ENCODE peak calls at places on chromosomes 13 and 19, in six cellular contexts. K is vagina, M is body of pancreas, A is ovary, S is HepG2, U is heart left ventricle. N is an unnamed sample.

GRCh38 chr19:55146648-55147218 is 2.3 kb downstream of the TNNT1 start:
- DNase-seq in K (no peak), M (no peak), A (no peak), S (peak; percentile 25), U (no peak), N (no peak)

GRCh38 chr13:110262494-110262893 is 44.5 kb downstream of the COL4A1 start:
- DNase-seq in K (no peak), M (no peak), A (no peak), S (no peak), U (no peak), N (no peak)

GRCh38 chr19:48715681-48716171 is 3.8 kb downstream of the MAMSTR start:
- DNase-seq in K (no peak), M (no peak), A (peak; percentile 54), S (no peak), U (peak; percentile 39), N (no peak)

GRCh38 chr13:48154671-48155070 is 59.8 kb upstream of the MED4 start:
- DNase-seq in K (no peak), M (no peak), A (no peak), S (peak; percentile 19), U (no peak), N (no peak)

GRCh38 chr19:7792286-7792685 is 29.2 kb downstream of the CLEC4M start:
- DNase-seq in K (no peak), M (no peak), A (no peak), S (no peak), U (no peak), N (no peak)

GRCh38 chr13:35766663-35767062 is 290.2 kb upstream of the MAB21L1 start:
- DNase-seq in K (no peak), M (no peak), A (no peak), S (no peak), U (no peak), N (no peak)

GRCh38 chr13:47211106-47211505 is 314.3 kb upstream of the HTR2A start:
- DNase-seq in K (no peak), M (no peak), A (no peak), S (no peak), U (no peak), N (no peak)

GRCh38 chr19:848457-848921 is 3.6 kb upstream of the ELANE start:
- DNase-seq in K (no peak), M (no peak), A (peak; percentile 28), S (no peak), U (no peak), N (no peak)

GRCh38 chr13:49063526-49063925 is 87.8 kb downstream of the FNDC3A start:
- DNase-seq in K (no peak), M (no peak), A (no peak), S (no peak), U (no peak), N (peak; percentile 39)

GRCh38 chr13:36193151-36193855 is 21.1 kb downstream of the SOHLH2 start:
- DNase-seq in K (no peak), M (no peak), A (no peak), S (no peak), U (no peak), N (no peak)

GRCh38 chr19:17281391-17282304 is at the start of gene ANKLE1:
- DNase-seq in K (no peak), M (no peak), A (no peak), S (no peak), U (no peak), N (peak; percentile 98)

GRCh38 chr19:19040417-19040816 is 7.0 kb downstream of the ARMC6 start:
- DNase-seq in K (no peak), M (peak; percentile 80), A (peak; percentile 75), S (peak; percentile 76), U (peak; percentile 53), N (no peak)

GRCh38 chr13:61136101-61136500 is 279.5 kb downstream of the PCDH20 start:
- DNase-seq in K (no peak), M (no peak), A (no peak), S (no peak), U (no peak), N (no peak)

GRCh38 chr13:112735791-112736190 is 46.0 kb downstream of the ATP11A start:
- DNase-seq in K (no peak), M (no peak), A (no peak), S (no peak), U (no peak), N (no peak)

DNA sequence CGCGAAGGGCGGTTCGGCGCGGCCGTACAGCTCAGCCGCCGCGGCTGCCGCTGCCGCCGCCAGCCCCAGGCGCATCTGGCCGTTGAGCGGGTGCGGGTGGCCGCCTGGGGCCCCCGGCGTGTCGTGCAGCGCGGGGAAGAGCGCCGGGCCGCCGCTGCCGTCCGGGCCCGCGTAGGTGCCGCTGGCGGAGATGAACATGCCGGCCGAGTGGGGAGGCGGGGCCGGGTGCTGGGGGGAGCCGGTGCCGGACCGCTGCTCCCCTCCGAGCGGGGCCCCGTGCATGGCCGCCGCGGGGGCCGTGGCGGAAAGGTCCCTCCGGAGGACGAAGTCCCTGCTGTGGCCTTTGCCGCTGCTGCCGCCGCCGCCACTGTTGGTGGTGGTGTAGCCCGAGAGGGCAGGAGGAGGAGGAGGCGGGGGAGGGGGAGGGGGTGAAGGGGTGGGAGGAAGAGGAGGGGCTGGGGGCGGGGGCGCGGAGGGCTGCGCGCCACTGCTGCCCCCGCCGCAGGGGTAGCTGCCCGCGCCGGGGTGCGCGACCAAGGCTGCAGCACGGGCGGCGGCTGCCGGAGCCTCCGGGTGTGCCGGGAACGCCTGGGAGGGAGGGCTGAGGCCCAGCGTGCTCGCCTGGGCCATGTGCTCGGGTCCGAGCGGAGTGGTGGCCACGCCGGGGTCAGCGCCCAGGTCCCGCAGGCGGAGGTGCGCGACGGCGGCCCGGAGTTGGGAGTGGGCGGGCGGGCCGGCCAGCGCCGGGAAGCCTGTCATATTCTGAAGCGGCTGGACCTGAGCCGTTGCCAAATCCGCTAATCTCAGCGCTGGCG is 599 bp downstream of the ZIC5 start:
- DNase-seq in K (no peak), M (no peak), A (no peak), S (no peak), U (no peak), N (no peak)
- TF ChIP-seq POLR2A in K (no peak), M (no peak), A (no peak), S (no peak), U (no peak), N (no peak)

DNA sequence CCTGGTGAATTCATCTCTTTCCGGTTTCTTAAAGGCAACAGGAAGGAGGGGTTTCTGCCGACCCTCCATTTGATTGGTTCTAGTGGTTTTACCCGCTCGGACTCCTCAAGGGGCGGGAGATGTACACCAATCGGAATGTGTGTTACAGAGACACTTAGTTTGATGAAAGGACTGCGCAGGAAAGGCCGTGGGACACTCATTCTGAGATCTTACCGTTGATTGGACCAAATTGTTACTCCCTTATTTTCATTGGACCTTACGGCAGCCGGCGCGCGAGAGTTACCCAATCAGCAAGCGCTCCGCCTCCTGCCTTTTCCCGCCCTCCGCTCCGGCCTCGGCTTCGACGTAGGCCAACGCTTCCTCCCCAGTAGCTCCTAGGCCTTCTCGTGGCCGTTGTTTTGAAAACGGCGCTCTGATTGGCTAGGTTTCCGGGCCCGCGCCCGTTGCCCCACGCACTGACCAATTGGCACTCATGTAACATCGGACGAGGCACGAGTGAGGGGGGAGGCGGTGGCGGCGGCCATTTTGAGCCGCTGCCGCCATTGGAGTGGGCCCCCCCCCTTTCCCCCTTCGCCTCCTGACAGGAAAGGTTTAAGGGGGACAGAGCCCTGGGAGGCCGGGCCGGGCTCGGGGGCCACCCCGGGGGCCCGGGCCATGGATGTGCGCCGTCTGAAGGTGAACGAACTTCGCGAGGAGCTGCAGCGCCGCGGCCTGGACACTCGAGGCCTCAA is at the start of gene HNRNPUL1:
- DNase-seq in K (peak; percentile 100), M (peak; percentile 99), A (peak; percentile 99), S (peak; percentile 100), U (peak; percentile 99), N (peak; percentile 100)
- TF ChIP-seq POLR2A in K (no peak), M (no peak), A (peak; percentile 48), S (peak; percentile 25), U (no peak), N (peak; percentile 66)

GRCh38 chr19:45768644-45769053 is 403 bp downstream of the SIX5 start:
- DNase-seq in K (no peak), M (peak; percentile 64), A (no peak), S (no peak), U (peak; percentile 57), N (peak; percentile 70)

GRCh38 chr19:45769821-45770191 is 754 bp upstream of the SIX5 start:
- DNase-seq in K (no peak), M (peak; percentile 62), A (peak; percentile 78), S (no peak), U (peak; percentile 59), N (peak; percentile 81)

GRCh38 chr19:45769054-45769782 is at the start of gene SIX5:
- DNase-seq in K (peak; percentile 98), M (peak; percentile 99), A (peak; percentile 99), S (peak; percentile 95), U (peak; percentile 98), N (peak; percentile 98)

GRCh38 chr19:45771331-45771933 is 2.4 kb upstream of the SIX5 start:
- DNase-seq in K (no peak), M (peak; percentile 45), A (peak; percentile 63), S (no peak), U (no peak), N (no peak)

DNA sequence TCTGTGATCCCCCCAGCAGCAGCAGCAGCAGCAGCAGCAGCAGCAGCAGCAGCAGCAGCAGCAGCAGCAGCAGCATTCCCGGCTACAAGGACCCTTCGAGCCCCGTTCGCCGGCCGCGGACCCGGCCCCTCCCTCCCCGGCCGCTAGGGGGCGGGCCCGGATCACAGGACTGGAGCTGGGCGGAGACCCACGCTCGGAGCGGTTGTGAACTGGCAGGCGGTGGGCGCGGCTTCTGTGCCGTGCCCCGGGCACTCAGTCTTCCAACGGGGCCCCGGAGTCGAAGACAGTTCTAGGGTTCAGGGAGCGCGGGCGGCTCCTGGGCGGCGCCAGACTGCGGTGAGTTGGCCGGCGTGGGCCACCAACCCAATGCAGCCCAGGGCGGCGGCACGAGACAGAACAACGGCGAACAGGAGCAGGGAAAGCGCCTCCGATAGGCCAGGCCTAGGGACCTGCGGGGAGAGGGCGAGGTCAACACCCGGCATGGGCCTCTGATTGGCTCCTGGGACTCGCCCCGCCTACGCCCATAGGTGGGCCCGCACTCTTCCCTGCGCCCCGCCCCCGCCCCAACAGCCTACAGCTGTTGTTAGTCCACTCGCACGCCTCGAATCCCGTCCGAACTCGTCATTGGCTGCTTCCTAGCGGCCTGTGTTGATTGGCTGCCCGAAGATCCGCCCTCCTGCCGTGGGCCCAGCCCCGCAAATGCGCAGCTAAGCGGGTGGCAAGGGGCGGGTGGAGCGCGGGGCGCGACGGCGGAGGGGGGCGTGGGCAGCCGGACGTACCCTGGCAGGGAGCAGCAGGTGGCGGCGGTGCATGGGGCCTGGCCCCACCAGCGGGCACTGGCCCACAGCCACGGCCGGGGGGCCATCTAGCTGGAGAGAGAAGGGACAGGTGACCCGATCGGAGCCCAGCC is 1.4 kb upstream of the SIX5 start:
- DNase-seq in K (peak; percentile 100), M (peak; percentile 97), A (peak; percentile 97), S (peak; percentile 96), U (peak; percentile 98), N (peak; percentile 98)
- TF ChIP-seq POLR2A in K (peak; percentile 2), M (peak; percentile 74), A (peak; percentile 20), S (peak; percentile 76), U (no peak), N (peak; percentile 63)

DNA sequence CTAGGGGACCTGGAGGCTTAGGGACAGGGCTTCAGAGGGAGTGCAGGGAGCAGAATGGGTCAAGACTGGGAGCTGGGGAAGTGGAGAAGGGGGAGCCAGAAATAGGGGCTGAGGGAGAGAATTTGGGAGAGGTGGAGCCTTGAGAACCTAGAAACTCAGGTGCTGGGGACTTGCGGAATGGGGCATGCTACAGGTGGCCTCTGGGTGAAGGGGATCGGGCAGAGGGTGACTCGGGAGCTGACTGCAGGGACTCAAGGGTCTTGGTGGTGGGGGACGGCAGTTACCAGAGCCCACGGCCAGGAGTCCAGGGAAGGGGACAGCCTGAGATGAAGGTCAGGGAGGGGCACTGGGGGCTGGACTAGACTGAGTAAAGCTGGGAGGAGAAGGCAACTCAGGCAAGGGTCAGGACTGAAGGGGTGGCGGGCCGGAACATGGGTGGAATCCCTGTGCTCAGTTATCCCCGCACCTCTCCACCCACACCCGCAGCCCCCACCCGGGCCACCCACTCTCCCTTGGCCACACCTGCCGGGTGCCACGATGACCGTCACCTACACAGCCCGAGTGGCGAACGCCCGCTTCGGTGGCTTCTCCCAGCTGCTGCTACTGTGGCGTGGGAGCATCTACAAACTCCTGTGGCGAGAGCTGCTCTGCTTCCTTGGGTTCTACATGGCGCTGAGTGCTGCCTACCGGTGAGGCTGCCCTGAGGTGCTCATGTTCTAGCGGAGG is 628 bp downstream of the BEST2 start:
- DNase-seq in K (no peak), M (no peak), A (no peak), S (no peak), U (no peak), N (no peak)
- TF ChIP-seq POLR2A in K (no peak), M (no peak), A (no peak), S (no peak), U (no peak), N (no peak)